ENCODE peak calls at places on chromosomes 16 and 17, in four cellular contexts. G is A549, B is HepG2, V is IMR-90. U is an unnamed sample.

GRCh38 chr16:17836868-17837602 is 366.3 kb upstream of the XYLT1 start:
- DNase-seq in G (peak; percentile 58), B (peak; percentile 18), V (peak; percentile 98), U (peak; percentile 14)

GRCh38 chr17:80101946-80102706 is 745 bp downstream of the GAA start:
- DNase-seq in G (no peak), B (peak; percentile 30), V (peak; percentile 77), U (no peak)

GRCh38 chr17:81607431-81607830 is 29.5 kb downstream of the NPLOC4 start:
- DNase-seq in G (no peak), B (no peak), V (peak; percentile 61), U (no peak)

GRCh38 chr17:38674013-38674748 is 576 bp downstream of the EPOP start:
- DNase-seq in G (peak; percentile 51), B (no peak), V (no peak), U (no peak)

GRCh38 chr17:50344712-50345380 is 1.1 kb upstream of the XYLT2 start:
- DNase-seq in G (no peak), B (no peak), V (no peak), U (no peak)

GRCh38 chr16:57815987-57816745 is 13.9 kb upstream of the KIFC3 start:
- DNase-seq in G (peak; percentile 81), B (no peak), V (peak; percentile 93), U (peak; percentile 65)

GRCh38 chr16:13540771-13541170 is 379.2 kb upstream of the ERCC4 start:
- DNase-seq in G (no peak), B (no peak), V (no peak), U (no peak)

GRCh38 chr17:80836658-80836965 is 155.0 kb upstream of the CHMP6 start:
- DNase-seq in G (no peak), B (no peak), V (no peak), U (no peak)

GRCh38 chr17:6910987-6911603 is 79.6 kb upstream of the TEKT1 start:
- DNase-seq in G (peak; percentile 60), B (peak; percentile 23), V (peak; percentile 57), U (peak; percentile 25)

GRCh38 chr16:50861926-50862325 is 120.0 kb downstream of the CYLD start:
- DNase-seq in G (peak; percentile 20), B (peak; percentile 86), V (peak; percentile 81), U (no peak)

GRCh38 chr16:70267516-70267915 is 15.8 kb upstream of the EXOSC6 start:
- DNase-seq in G (peak; percentile 67), B (peak; percentile 72), V (peak; percentile 55), U (peak; percentile 36)

GRCh38 chr17:57671546-57672204 is 73.4 kb downstream of the CCDC182 start:
- DNase-seq in G (peak; percentile 81), B (peak; percentile 69), V (peak; percentile 69), U (peak; percentile 82)

GRCh38 chr17:18172528-18173278 is 10.9 kb upstream of the ALKBH5 start:
- DNase-seq in G (no peak), B (no peak), V (peak; percentile 46), U (no peak)

GRCh38 chr16:24635900-24636610 is 93.4 kb upstream of the TNRC6A start:
- DNase-seq in G (peak; percentile 92), B (no peak), V (peak; percentile 91), U (no peak)
- TF ChIP-seq SMC3 in G (peak; percentile 44), B (no peak), V (no peak), U (no peak)

GRCh38 chr17:29215174-29215573 is 31.5 kb upstream of the CRYBA1 start:
- DNase-seq in G (no peak), B (no peak), V (no peak), U (no peak)

GRCh38 chr17:29214215-29215146 is 32.2 kb upstream of the CRYBA1 start:
- DNase-seq in G (no peak), B (no peak), V (no peak), U (no peak)

GRCh38 chr17:29216181-29216580 is 30.5 kb upstream of the CRYBA1 start:
- DNase-seq in G (no peak), B (no peak), V (no peak), U (no peak)

GRCh38 chr17:29215717-29216116 is 30.9 kb upstream of the CRYBA1 start:
- DNase-seq in G (no peak), B (no peak), V (peak; percentile 55), U (no peak)

GRCh38 chr17:29216856-29217255 is 29.8 kb upstream of the CRYBA1 start:
- DNase-seq in G (no peak), B (no peak), V (no peak), U (no peak)
- TF ChIP-seq SMC3 in G (no peak), B (no peak), V (no peak), U (no peak)

DNA sequence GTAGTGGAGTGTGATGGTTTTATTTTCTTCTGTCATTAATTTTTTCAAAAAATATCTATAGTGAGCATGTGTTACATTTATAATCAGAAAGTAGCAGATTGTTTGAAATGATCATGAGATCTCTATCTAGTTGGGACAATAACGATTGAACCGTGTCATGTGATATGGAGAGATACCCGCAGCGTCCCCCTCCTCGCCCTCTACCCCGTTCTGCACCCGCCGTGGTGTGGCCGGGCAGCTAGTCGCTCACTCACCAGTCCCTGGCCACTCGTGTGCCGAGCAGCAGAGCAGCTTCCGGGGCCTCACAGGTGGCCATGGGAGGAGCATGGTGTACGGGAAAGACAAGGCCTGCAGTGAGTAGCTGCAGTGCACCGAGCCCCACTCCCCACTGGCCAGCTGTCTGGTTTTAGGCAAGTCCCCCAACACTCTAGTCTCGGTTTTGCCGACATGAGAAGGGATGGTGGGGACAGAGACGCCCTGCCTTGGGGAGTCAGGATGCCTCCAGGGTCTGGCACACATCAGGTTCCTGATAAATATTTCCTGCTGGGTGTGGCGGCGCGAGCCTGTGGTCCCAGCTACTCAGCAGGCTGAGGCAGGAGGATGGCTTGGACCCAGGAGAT is 15.3 kb downstream of the MLYCD start:
- DNase-seq in G (no peak), B (no peak), V (no peak), U (no peak)
- TF ChIP-seq SMC3 in G (no peak), B (no peak), V (no peak), U (no peak)

GRCh38 chr17:27158390-27158789 is 135.5 kb upstream of the WSB1 start:
- DNase-seq in G (no peak), B (no peak), V (no peak), U (no peak)
- TF ChIP-seq SMC3 in G (no peak), B (no peak), V (no peak), U (no peak)

DNA sequence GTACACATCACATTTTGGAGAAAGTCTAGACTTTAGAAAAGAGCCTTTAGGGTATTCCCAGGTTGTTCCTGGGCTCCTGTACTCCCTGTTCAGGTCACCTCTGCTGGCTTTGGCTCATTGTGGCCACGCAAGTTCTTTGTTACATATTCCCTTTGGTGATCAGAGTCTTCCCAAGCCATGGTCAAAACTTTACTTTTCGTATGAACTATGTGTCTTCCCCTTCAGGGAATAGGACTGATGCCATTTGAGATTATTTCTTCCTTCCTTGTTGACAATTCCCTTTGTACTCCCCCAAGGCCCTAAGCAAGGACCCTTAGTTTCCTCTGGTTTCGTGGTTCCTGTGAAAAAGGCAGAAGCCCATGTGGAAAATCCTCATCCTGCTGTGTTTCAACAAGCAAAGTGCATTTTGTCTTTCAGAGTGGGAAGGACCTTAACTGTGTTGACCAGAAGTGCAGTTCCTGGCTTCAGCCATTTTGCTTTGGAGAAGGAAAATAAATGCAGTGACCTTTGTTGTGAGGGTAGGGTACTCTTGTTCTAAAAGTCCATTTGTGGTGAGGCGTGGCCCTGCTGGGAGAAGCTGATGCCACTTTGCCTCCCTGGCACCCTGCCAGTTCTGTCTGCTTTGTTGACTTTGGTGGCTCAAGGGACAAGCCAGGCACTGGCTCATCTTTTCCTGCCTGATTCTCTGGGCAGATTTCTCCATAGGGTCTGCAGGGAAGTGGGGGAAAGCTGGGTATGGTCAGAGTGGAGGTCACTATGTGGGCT is 55.1 kb downstream of the ZNRF1 start:
- DNase-seq in G (peak; percentile 66), B (peak; percentile 94), V (no peak), U (peak; percentile 49)
- TF ChIP-seq SMC3 in G (no peak), B (no peak), V (no peak), U (no peak)

GRCh38 chr17:75077490-75078096 is 10.2 kb upstream of the SLC16A5 start:
- DNase-seq in G (no peak), B (no peak), V (no peak), U (no peak)
- TF ChIP-seq SMC3 in G (no peak), B (no peak), V (no peak), U (no peak)

GRCh38 chr17:33687831-33688230 is 394.7 kb upstream of the ASIC2 start:
- DNase-seq in G (no peak), B (no peak), V (no peak), U (no peak)

GRCh38 chr17:33686171-33686570 is 393.1 kb upstream of the ASIC2 start:
- DNase-seq in G (peak; percentile 28), B (no peak), V (no peak), U (peak; percentile 56)

GRCh38 chr17:33689725-33690124 is 396.6 kb upstream of the ASIC2 start:
- DNase-seq in G (peak; percentile 7), B (no peak), V (no peak), U (no peak)

GRCh38 chr17:33684714-33685113 is 391.6 kb upstream of the ASIC2 start:
- DNase-seq in G (no peak), B (no peak), V (no peak), U (no peak)

DNA sequence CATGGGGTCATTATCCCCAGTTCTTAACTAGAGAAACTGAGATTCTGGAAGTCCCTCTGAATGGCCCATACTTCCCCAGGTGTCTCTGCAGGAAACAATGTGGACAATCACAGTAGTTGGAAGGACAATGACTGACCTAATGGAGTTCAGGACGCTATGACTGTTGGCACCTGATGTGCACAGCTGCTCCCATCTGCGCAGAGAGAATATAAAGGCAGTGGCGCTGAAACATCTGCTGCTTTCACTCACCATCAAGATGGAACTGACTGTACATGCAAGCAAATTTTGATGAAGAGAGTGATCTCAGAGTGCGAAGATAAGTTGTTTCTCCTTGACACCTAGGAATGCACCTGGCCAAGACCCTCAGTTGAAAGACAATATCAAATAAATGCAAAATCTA is 395.7 kb upstream of the ASIC2 start:
- DNase-seq in G (no peak), B (no peak), V (no peak), U (no peak)
- TF ChIP-seq SMC3 in G (no peak), B (no peak), V (no peak), U (no peak)

GRCh38 chr16:27284865-27285675 is 16.5 kb upstream of the NSMCE1 start:
- DNase-seq in G (no peak), B (peak; percentile 43), V (no peak), U (no peak)

GRCh38 chr16:27287051-27287811 is 18.7 kb upstream of the NSMCE1 start:
- DNase-seq in G (no peak), B (no peak), V (no peak), U (no peak)

GRCh38 chr16:27287887-27288286 is 19.3 kb upstream of the NSMCE1 start:
- DNase-seq in G (no peak), B (no peak), V (no peak), U (no peak)

GRCh38 chr16:27286446-27286845 is 17.9 kb upstream of the NSMCE1 start:
- DNase-seq in G (peak; percentile 73), B (peak; percentile 64), V (peak; percentile 97), U (no peak)

GRCh38 chr16:27285676-27286196 is 17.2 kb upstream of the NSMCE1 start:
- DNase-seq in G (no peak), B (no peak), V (no peak), U (no peak)
- TF ChIP-seq SMC3 in G (no peak), B (no peak), V (no peak), U (no peak)